ENCODE peak calls at places on chromosomes 7 and 10, in six cellular contexts. W is stimulated activated CD4-positive, alpha-beta T cell treated with anti-CD3 and anti-CD28 coated beads, Interleukin-4, amount 100 ng/mL, for 1 hour; A is stimulated activated CD8-positive, alpha-beta memory T cell treated with anti-CD3 and anti-CD28 coated beads, Interleukin-7, amount 100 ng/mL, for 1 hour; D is activated T-helper 9 cell treated with anti-CD3 and anti-CD28 coated beads, Interleukin-2, amount 50 U/mL, for 16 hours; S is SK-MEL-5; R is hepatocyte. F is an unnamed sample.

GRCh38 chr7:84218681-84219080 is 24.1 kb upstream of the SEMA3A start:
- DNase-seq in R (no peak), D (no peak), S (no peak), W (no peak), A (no peak), F (peak; percentile 48)

GRCh38 chr10:25398680-25399079 is 223.9 kb downstream of the GPR158 start:
- DNase-seq in W (no peak), S (no peak), A (no peak), R (no peak), D (no peak), F (no peak)

GRCh38 chr7:130486963-130487324 is 4.9 kb upstream of the MEST start:
- DNase-seq in R (no peak), A (no peak), S (no peak), D (no peak), W (no peak), F (no peak)

GRCh38 chr7:25350074-25350473 is 121.8 kb upstream of the NPVF start:
- DNase-seq in A (no peak), D (no peak), S (no peak), R (no peak), W (no peak), F (no peak)

GRCh38 chr7:43628431-43628830 is 45.5 kb downstream of the STK17A start:
- DNase-seq in D (no peak), R (no peak), S (no peak), W (no peak), A (no peak), F (no peak)

GRCh38 chr10:61793760-61794713 is 107.5 kb upstream of the ARID5B start:
- DNase-seq in A (no peak), R (no peak), D (no peak), S (no peak), W (no peak), F (peak; percentile 96)

GRCh38 chr7:41247128-41247865 is 455.6 kb downstream of the INHBA start:
- DNase-seq in D (no peak), A (no peak), W (no peak), S (peak; percentile 98), R (no peak), F (peak; percentile 97)

GRCh38 chr10:50417486-50417905 is 166.2 kb upstream of the ASAH2 start:
- DNase-seq in A (no peak), R (no peak), D (no peak), S (peak; percentile 1), W (no peak), F (no peak)

GRCh38 chr10:110336111-110336721 is 31.5 kb upstream of the SMNDC1 start:
- DNase-seq in A (no peak), S (no peak), D (no peak), R (peak; percentile 45), W (no peak), F (no peak)

GRCh38 chr10:25068152-25069058 is 52.0 kb downstream of the THNSL1 start:
- DNase-seq in A (no peak), S (peak; percentile 97), D (no peak), W (no peak), R (no peak), F (peak; percentile 45)

GRCh38 chr7:8295638-8296361 is 33.8 kb upstream of the ICA1 start:
- DNase-seq in R (peak; percentile 90), A (no peak), S (peak; percentile 93), D (no peak), W (no peak), F (peak; percentile 96)

GRCh38 chr7:42770106-42770505 is 141.8 kb downstream of the C7orf25 start:
- DNase-seq in W (no peak), R (no peak), S (no peak), A (no peak), D (no peak), F (no peak)

GRCh38 chr10:23095966-23096813 is 811 bp downstream of the MSRB2 start:
- DNase-seq in W (peak; percentile 24), D (no peak), A (no peak), S (peak; percentile 3), R (peak; percentile 74), F (peak; percentile 70)

GRCh38 chr7:7779888-7780287 is 61.5 kb upstream of the RPA3 start:
- DNase-seq in S (peak; percentile 71), W (no peak), D (no peak), R (no peak), A (no peak), F (peak; percentile 62)

GRCh38 chr10:61943699-61944444 is 42.4 kb downstream of the ARID5B start:
- DNase-seq in S (peak; percentile 73), D (no peak), W (no peak), R (no peak), A (no peak), F (peak; percentile 47)

GRCh38 chr10:80609331-80609730 is 71.6 kb downstream of the SH2D4B start:
- DNase-seq in W (no peak), S (no peak), A (no peak), R (no peak), D (no peak), F (no peak)

GRCh38 chr10:42926831-42927230 is 144.2 kb downstream of the BMS1 start:
- DNase-seq in D (no peak), S (peak; percentile 21), A (no peak), W (no peak), R (peak; percentile 47), F (no peak)

GRCh38 chr10:91787258-91787657 is 11.0 kb upstream of the TNKS2 start:
- DNase-seq in W (no peak), A (no peak), R (no peak), D (no peak), S (no peak), F (no peak)

GRCh38 chr10:95241533-95241932 is 47.5 kb downstream of the ACSM6 start:
- DNase-seq in S (no peak), W (no peak), A (no peak), D (no peak), R (no peak), F (no peak)

GRCh38 chr10:70190581-70190980 is 20.3 kb upstream of the SAR1A start:
- DNase-seq in A (no peak), R (no peak), W (no peak), S (no peak), D (no peak), F (no peak)

GRCh38 chr10:79316671-79317431 is 30.4 kb upstream of the PPIF start:
- DNase-seq in W (no peak), R (no peak), D (no peak), S (peak; percentile 11), A (no peak), F (peak; percentile 33)

GRCh38 chr10:75398238-75398629 is 3.3 kb downstream of the ZNF503 start:
- DNase-seq in A (no peak), W (no peak), S (no peak), D (no peak), R (no peak), F (peak; percentile 62)

GRCh38 chr7:155942226-155942950 is 130.1 kb upstream of the SHH start:
- DNase-seq in A (no peak), S (no peak), R (no peak), W (no peak), D (no peak), F (no peak)

GRCh38 chr7:3673524-3673923 is 372.5 kb downstream of the SDK1 start:
- DNase-seq in D (peak; percentile 10), R (peak; percentile 18), W (peak; percentile 64), A (no peak), S (peak; percentile 80), F (peak; percentile 53)

GRCh38 chr7:13017325-13017853 is 330.0 kb downstream of the ARL4A start:
- DNase-seq in D (no peak), R (peak; percentile 51), S (peak; percentile 36), W (no peak), A (no peak), F (peak; percentile 77)

GRCh38 chr10:92290837-92291609 is at the start of the genes CPEB3 and MARCHF5:
- DNase-seq in D (peak; percentile 85), S (peak; percentile 92), R (peak; percentile 97), A (peak; percentile 82), W (peak; percentile 89), F (peak; percentile 99)

GRCh38 chr10:29304259-29305030 is 15.6 kb downstream of the LYZL1 start:
- DNase-seq in R (peak; percentile 85), W (peak; percentile 5), D (no peak), S (peak; percentile 88), A (no peak), F (peak; percentile 76)

GRCh38 chr7:28565990-28566389 is 153.7 kb downstream of the CREB5 start:
- DNase-seq in A (no peak), R (no peak), W (no peak), S (no peak), D (no peak), F (no peak)

GRCh38 chr10:34813626-34814227 is 1.4 kb downstream of the PARD3 start:
- DNase-seq in W (no peak), R (peak; percentile 47), A (no peak), S (peak; percentile 9), D (no peak), F (peak; percentile 44)

GRCh38 chr10:121860810-121861209 is 67.0 kb downstream of the ATE1 start:
- DNase-seq in D (no peak), R (no peak), S (no peak), A (no peak), W (no peak), F (peak; percentile 66)

GRCh38 chr7:42597296-42597695 is 314.6 kb downstream of the C7orf25 start:
- DNase-seq in S (no peak), R (no peak), W (no peak), D (no peak), A (no peak), F (no peak)

GRCh38 chr10:77268721-77269120 is 368.9 kb downstream of the KCNMA1 start:
- DNase-seq in W (no peak), A (no peak), S (no peak), D (no peak), R (no peak), F (no peak)

GRCh38 chr7:30027065-30027456 is 559 bp upstream of the FKBP14 start:
- DNase-seq in A (no peak), D (peak; percentile 3), S (no peak), W (peak; percentile 7), R (peak; percentile 70), F (peak; percentile 90)

GRCh38 chr7:44154703-44155102 is 13.6 kb upstream of the MYL7 start:
- DNase-seq in S (no peak), R (no peak), D (no peak), W (no peak), A (no peak), F (no peak)

GRCh38 chr7:93185303-93186027 is 37.3 kb upstream of the SAMD9L start:
- DNase-seq in W (no peak), S (no peak), R (no peak), D (no peak), A (no peak), F (no peak)

GRCh38 chr10:108785011-108785410 is 1138.3 kb downstream of the XPNPEP1 start:
- DNase-seq in A (no peak), S (no peak), R (no peak), W (no peak), D (no peak), F (no peak)

GRCh38 chr7:35716038-35716803 is 21.3 kb upstream of the HERPUD2 start:
- DNase-seq in A (no peak), D (no peak), W (no peak), R (no peak), S (peak; percentile 44), F (no peak)

GRCh38 chr7:157845203-157845810 is 508.5 kb downstream of the DNAJB6 start:
- DNase-seq in S (no peak), W (no peak), R (no peak), A (no peak), D (no peak), F (no peak)

F was measured in DMS53.